ENCODE peak calls at places on chromosomes 16 and 17, in five cellular contexts. One of them, this sample, is unnamed.

GRCh38 chr17:13474073-13474800 is 127.5 kb downstream of the HS3ST3A1 start:
- DNase-seq in ascending aorta: no peak
- DNase-seq in cardiac muscle cell: no peak
- DNase-seq in MM.1S: no peak
- DNase-seq in K562: no peak
- DNase-seq in this sample: no peak

GRCh38 chr17:75129576-75129975 is 2.0 kb downstream of the NT5C start:
- DNase-seq in K562: no peak
- DNase-seq in ascending aorta: no peak
- DNase-seq in MM.1S: no peak
- DNase-seq in cardiac muscle cell: no peak
- DNase-seq in this sample: no peak

GRCh38 chr17:31424944-31425582 is 33.6 kb downstream of the RAB11FIP4 start:
- DNase-seq in MM.1S: no peak
- DNase-seq in cardiac muscle cell: peak
- DNase-seq in ascending aorta: no peak
- DNase-seq in K562: peak
- DNase-seq in this sample: no peak

GRCh38 chr16:11429823-11430222 is 84.6 kb downstream of the RMI2 start:
- DNase-seq in MM.1S: no peak
- DNase-seq in cardiac muscle cell: no peak
- DNase-seq in ascending aorta: no peak
- DNase-seq in K562: no peak
- DNase-seq in this sample: no peak

GRCh38 chr16:57058291-57058861 is 34.0 kb upstream of the CPNE2 start:
- DNase-seq in ascending aorta: no peak
- DNase-seq in MM.1S: no peak
- DNase-seq in cardiac muscle cell: no peak
- DNase-seq in K562: no peak
- DNase-seq in this sample: no peak

GRCh38 chr16:55367796-55368195 is 43.8 kb downstream of the IRX6 start:
- DNase-seq in cardiac muscle cell: no peak
- DNase-seq in K562: no peak
- DNase-seq in MM.1S: no peak
- DNase-seq in ascending aorta: no peak
- DNase-seq in this sample: no peak

GRCh38 chr17:61946359-61946758 is 18.6 kb upstream of the INTS2 start:
- DNase-seq in cardiac muscle cell: no peak
- DNase-seq in MM.1S: no peak
- DNase-seq in ascending aorta: no peak
- DNase-seq in K562: no peak
- DNase-seq in this sample: no peak

GRCh38 chr16:75770051-75770450 is 43.8 kb upstream of the CPHXL start:
- DNase-seq in MM.1S: no peak
- DNase-seq in K562: no peak
- DNase-seq in cardiac muscle cell: no peak
- DNase-seq in ascending aorta: no peak
- DNase-seq in this sample: no peak

GRCh38 chr17:35795007-35795870 is at the start of gene MMP28:
- DNase-seq in cardiac muscle cell: peak
- DNase-seq in ascending aorta: peak
- DNase-seq in K562: peak
- DNase-seq in MM.1S: no peak
- DNase-seq in this sample: peak

GRCh38 chr17:31609331-31609730 is 217.9 kb downstream of the RAB11FIP4 start:
- DNase-seq in MM.1S: no peak
- DNase-seq in cardiac muscle cell: peak
- DNase-seq in ascending aorta: no peak
- DNase-seq in K562: no peak
- DNase-seq in this sample: no peak

GRCh38 chr17:2808367-2809335 is 12.4 kb downstream of the RAP1GAP2 start:
- DNase-seq in MM.1S: no peak
- DNase-seq in K562: no peak
- DNase-seq in ascending aorta: no peak
- DNase-seq in cardiac muscle cell: no peak
- DNase-seq in this sample: no peak

GRCh38 chr16:57756424-57757325 is 21.1 kb downstream of the KATNB1 start:
- DNase-seq in cardiac muscle cell: no peak
- DNase-seq in MM.1S: no peak
- DNase-seq in ascending aorta: no peak
- DNase-seq in K562: no peak
- DNase-seq in this sample: no peak

GRCh38 chr17:72049914-72050313 is 70.9 kb upstream of the SOX9 start:
- DNase-seq in cardiac muscle cell: no peak
- DNase-seq in MM.1S: no peak
- DNase-seq in K562: no peak
- DNase-seq in ascending aorta: no peak
- DNase-seq in this sample: no peak

GRCh38 chr16:51763072-51763658 is 612.1 kb upstream of the SALL1 start:
- DNase-seq in cardiac muscle cell: peak
- DNase-seq in MM.1S: no peak
- DNase-seq in ascending aorta: no peak
- DNase-seq in K562: no peak
- DNase-seq in this sample: no peak

GRCh38 chr16:14399397-14400284 is 230.4 kb downstream of the PARN start:
- DNase-seq in cardiac muscle cell: peak
- DNase-seq in ascending aorta: peak
- DNase-seq in MM.1S: peak
- DNase-seq in K562: no peak
- DNase-seq in this sample: no peak

GRCh38 chr17:2867441-2868424 is 71.5 kb downstream of the RAP1GAP2 start:
- DNase-seq in cardiac muscle cell: no peak
- DNase-seq in K562: no peak
- DNase-seq in MM.1S: no peak
- DNase-seq in ascending aorta: no peak
- DNase-seq in this sample: no peak

GRCh38 chr16:47916266-47916665 is 239.5 kb downstream of the ABCC12 start:
- DNase-seq in K562: no peak
- DNase-seq in cardiac muscle cell: no peak
- DNase-seq in ascending aorta: no peak
- DNase-seq in MM.1S: no peak
- DNase-seq in this sample: no peak

GRCh38 chr16:70601576-70602575 is 44.5 kb upstream of the IL34 start:
- DNase-seq in K562: no peak
- DNase-seq in cardiac muscle cell: no peak
- DNase-seq in ascending aorta: peak
- DNase-seq in MM.1S: no peak
- DNase-seq in this sample: no peak

DNA sequence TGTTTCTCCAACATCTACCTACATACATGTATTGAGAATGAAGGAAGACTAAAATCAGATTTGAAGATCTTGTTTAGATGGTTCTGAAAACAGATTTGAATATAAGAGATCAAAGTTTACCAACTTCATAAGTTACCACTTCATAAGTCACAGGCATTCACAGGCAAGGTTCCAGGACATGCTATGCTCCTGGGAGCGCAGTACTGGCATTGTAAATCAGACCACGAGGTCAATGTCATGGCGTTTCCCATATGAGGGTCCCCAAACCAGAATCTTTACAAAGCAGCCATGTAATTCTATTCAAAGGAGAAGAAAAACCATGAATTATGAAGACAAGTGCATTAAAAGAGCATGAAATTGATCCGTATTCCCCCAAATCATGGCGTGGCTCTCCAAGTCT is 3.0 kb downstream of the CDH11 start:
- DNase-seq in K562: no peak
- DNase-seq in MM.1S: no peak
- DNase-seq in cardiac muscle cell: no peak
- DNase-seq in ascending aorta: no peak
- DNase-seq in this sample: no peak
- H3K4me3 ChIP-seq in K562: no peak
- H3K4me3 ChIP-seq in MM.1S: no peak
- H3K4me3 ChIP-seq in cardiac muscle cell: no peak
- H3K4me3 ChIP-seq in ascending aorta: peak
- H3K4me3 ChIP-seq in this sample: no peak

DNA sequence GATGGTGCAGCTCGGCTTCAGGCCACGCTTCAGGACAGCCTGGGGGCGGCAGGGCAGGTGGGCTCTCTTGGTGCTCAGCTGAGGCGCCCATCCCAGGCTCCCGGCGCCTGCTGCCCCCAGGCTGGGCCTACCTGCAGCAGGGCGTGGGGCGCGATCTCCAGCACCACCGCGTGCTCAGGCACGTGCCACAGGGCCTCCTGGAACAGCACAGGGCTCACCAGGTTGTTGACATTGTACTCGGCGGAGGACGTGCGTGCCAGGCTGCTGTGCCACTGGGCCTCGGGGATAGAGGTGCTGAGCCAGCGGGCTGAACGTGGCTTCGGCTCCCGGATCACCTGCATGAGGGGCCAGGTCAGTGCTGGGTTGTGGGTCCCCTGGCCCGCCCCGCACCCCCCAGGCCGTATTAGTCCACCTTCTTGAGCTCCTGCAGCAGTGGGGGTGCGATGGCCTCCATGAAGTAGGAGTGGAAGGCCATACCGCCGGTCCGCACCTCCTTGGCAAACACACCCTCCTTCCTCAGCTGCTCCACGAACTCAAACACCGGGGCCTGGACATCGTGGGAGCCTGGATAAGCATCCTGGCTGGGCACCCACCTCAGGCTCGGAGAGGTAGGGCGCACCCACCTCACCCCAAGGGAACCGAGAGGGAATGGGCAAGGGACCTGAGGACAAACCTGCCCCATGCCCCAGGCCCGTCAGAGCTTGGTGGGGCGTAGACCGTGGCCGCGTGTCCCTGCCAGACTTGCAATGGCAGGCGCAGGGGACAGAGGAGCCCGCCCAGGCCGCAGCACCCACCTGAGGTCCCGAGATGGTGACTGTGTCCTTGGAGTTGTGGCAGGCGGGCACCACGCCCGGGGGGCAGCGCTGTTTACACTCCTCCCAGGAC is 9.0 kb downstream of the FASN start:
- DNase-seq in MM.1S: no peak
- DNase-seq in K562: no peak
- DNase-seq in ascending aorta: no peak
- DNase-seq in cardiac muscle cell: no peak
- DNase-seq in this sample: no peak
- H3K27ac ChIP-seq in MM.1S: no peak
- H3K27ac ChIP-seq in K562: no peak
- H3K27ac ChIP-seq in ascending aorta: no peak
- H3K27ac ChIP-seq in cardiac muscle cell: no peak
- H3K27ac ChIP-seq in this sample: no peak

DNA sequence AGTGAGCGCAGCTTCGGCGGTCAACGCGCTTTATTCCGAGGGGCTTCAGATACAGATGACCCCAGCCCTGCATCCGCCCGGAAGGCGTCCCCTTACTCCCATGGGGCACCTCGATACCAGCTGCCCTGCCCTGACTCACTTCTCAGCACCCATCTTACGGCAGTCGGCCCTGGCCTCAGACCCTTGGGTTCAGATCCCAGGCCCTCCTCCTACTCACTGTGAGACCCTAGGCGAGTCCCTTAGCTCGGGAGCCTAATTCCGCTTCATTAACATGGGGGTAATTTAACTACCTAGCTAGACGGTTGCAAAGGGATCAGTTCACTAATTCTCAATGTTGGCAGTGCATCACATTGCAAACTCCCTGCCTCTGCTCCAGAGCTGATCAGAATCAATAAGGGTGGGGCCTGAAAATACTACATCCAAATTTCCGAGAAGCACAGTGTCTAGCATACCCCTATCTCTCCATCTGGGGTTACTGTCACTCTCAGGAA is 281 bp upstream of the FLOT2 start:
- DNase-seq in cardiac muscle cell: no peak
- DNase-seq in ascending aorta: peak
- DNase-seq in MM.1S: no peak
- DNase-seq in K562: no peak
- DNase-seq in this sample: no peak
- H3K4me3 ChIP-seq in cardiac muscle cell: peak
- H3K4me3 ChIP-seq in ascending aorta: peak
- H3K4me3 ChIP-seq in MM.1S: peak
- H3K4me3 ChIP-seq in K562: peak
- H3K4me3 ChIP-seq in this sample: peak

GRCh38 chr16:89313583-89313982 is 96.1 kb downstream of the ZNF778 start:
- DNase-seq in K562: no peak
- DNase-seq in cardiac muscle cell: no peak
- DNase-seq in MM.1S: no peak
- DNase-seq in ascending aorta: no peak
- DNase-seq in this sample: no peak

GRCh38 chr16:89314357-89314756 is 96.9 kb downstream of the ZNF778 start:
- DNase-seq in K562: no peak
- DNase-seq in ascending aorta: no peak
- DNase-seq in MM.1S: no peak
- DNase-seq in cardiac muscle cell: no peak
- DNase-seq in this sample: peak

GRCh38 chr16:89315791-89316581 is 98.5 kb downstream of the ZNF778 start:
- DNase-seq in ascending aorta: no peak
- DNase-seq in cardiac muscle cell: no peak
- DNase-seq in K562: peak
- DNase-seq in MM.1S: peak
- DNase-seq in this sample: peak

GRCh38 chr16:89315271-89315670 is 97.8 kb downstream of the ZNF778 start:
- DNase-seq in cardiac muscle cell: no peak
- DNase-seq in ascending aorta: no peak
- DNase-seq in K562: no peak
- DNase-seq in MM.1S: no peak
- DNase-seq in this sample: no peak

GRCh38 chr16:89314858-89315257 is 97.4 kb downstream of the ZNF778 start:
- DNase-seq in MM.1S: no peak
- DNase-seq in cardiac muscle cell: no peak
- DNase-seq in K562: no peak
- DNase-seq in ascending aorta: no peak
- DNase-seq in this sample: no peak
- H3K27ac ChIP-seq in MM.1S: peak
- H3K27ac ChIP-seq in cardiac muscle cell: no peak
- H3K27ac ChIP-seq in K562: no peak
- H3K27ac ChIP-seq in ascending aorta: no peak
- H3K27ac ChIP-seq in this sample: peak

This sample was measured in CD4-positive, CD25-positive, alpha-beta regulatory T cell.